ENCODE peak calls at places on chromosomes 11 and 22, in five cellular contexts. One of them, this sample, is unnamed.

GRCh38 chr11:134662629-134663360 is 250.8 kb upstream of the B3GAT1 start:
- DNase-seq in spleen: no peak
- DNase-seq in DND-41: peak
- DNase-seq in ACHN: no peak
- DNase-seq in activated T-cell treated with anti-CD3 and anti-CD28 coated beads, Interleukin-2, amount 50 U/mL, for 1 hour: no peak
- DNase-seq in this sample: no peak

GRCh38 chr11:2891901-2892214 is 6.3 kb upstream of the CDKN1C start:
- DNase-seq in spleen: no peak
- DNase-seq in DND-41: no peak
- DNase-seq in ACHN: no peak
- DNase-seq in activated T-cell treated with anti-CD3 and anti-CD28 coated beads, Interleukin-2, amount 50 U/mL, for 1 hour: no peak
- DNase-seq in this sample: no peak

GRCh38 chr11:28566643-28567042 is 458.5 kb downstream of the METTL15 start:
- DNase-seq in activated T-cell treated with anti-CD3 and anti-CD28 coated beads, Interleukin-2, amount 50 U/mL, for 1 hour: no peak
- DNase-seq in DND-41: no peak
- DNase-seq in ACHN: no peak
- DNase-seq in spleen: peak
- DNase-seq in this sample: no peak

GRCh38 chr11:126162286-126163030 is 49.0 kb downstream of the RPUSD4 start:
- DNase-seq in spleen: peak
- DNase-seq in ACHN: no peak
- DNase-seq in activated T-cell treated with anti-CD3 and anti-CD28 coated beads, Interleukin-2, amount 50 U/mL, for 1 hour: no peak
- DNase-seq in DND-41: no peak
- DNase-seq in this sample: no peak

GRCh38 chr11:104490182-104490581 is 326.2 kb upstream of the PDGFD start:
- DNase-seq in spleen: no peak
- DNase-seq in DND-41: peak
- DNase-seq in activated T-cell treated with anti-CD3 and anti-CD28 coated beads, Interleukin-2, amount 50 U/mL, for 1 hour: no peak
- DNase-seq in ACHN: peak
- DNase-seq in this sample: no peak

GRCh38 chr22:22548910-22549309 is 10.2 kb downstream of the PRAME start:
- DNase-seq in ACHN: no peak
- DNase-seq in spleen: no peak
- DNase-seq in DND-41: no peak
- DNase-seq in activated T-cell treated with anti-CD3 and anti-CD28 coated beads, Interleukin-2, amount 50 U/mL, for 1 hour: no peak
- DNase-seq in this sample: no peak

GRCh38 chr22:30968015-30968923 is at the start of gene MORC2:
- DNase-seq in ACHN: peak
- DNase-seq in spleen: no peak
- DNase-seq in activated T-cell treated with anti-CD3 and anti-CD28 coated beads, Interleukin-2, amount 50 U/mL, for 1 hour: no peak
- DNase-seq in DND-41: no peak
- DNase-seq in this sample: peak

GRCh38 chr22:38175206-38176118 is 6.2 kb downstream of the PLA2G6 start:
- DNase-seq in activated T-cell treated with anti-CD3 and anti-CD28 coated beads, Interleukin-2, amount 50 U/mL, for 1 hour: no peak
- DNase-seq in ACHN: no peak
- DNase-seq in spleen: no peak
- DNase-seq in DND-41: no peak
- DNase-seq in this sample: no peak

GRCh38 chr22:48695731-48696305 is 1131.9 kb downstream of the BRD1 start:
- DNase-seq in activated T-cell treated with anti-CD3 and anti-CD28 coated beads, Interleukin-2, amount 50 U/mL, for 1 hour: no peak
- DNase-seq in ACHN: no peak
- DNase-seq in DND-41: no peak
- DNase-seq in spleen: no peak
- DNase-seq in this sample: no peak

GRCh38 chr11:820655-821512 is 2.2 kb downstream of the PNPLA2 start:
- DNase-seq in ACHN: peak
- DNase-seq in DND-41: no peak
- DNase-seq in activated T-cell treated with anti-CD3 and anti-CD28 coated beads, Interleukin-2, amount 50 U/mL, for 1 hour: no peak
- DNase-seq in spleen: peak
- DNase-seq in this sample: no peak

GRCh38 chr11:101428918-101429317 is 154.9 kb downstream of the TRPC6 start:
- DNase-seq in spleen: no peak
- DNase-seq in DND-41: no peak
- DNase-seq in ACHN: peak
- DNase-seq in activated T-cell treated with anti-CD3 and anti-CD28 coated beads, Interleukin-2, amount 50 U/mL, for 1 hour: no peak
- DNase-seq in this sample: no peak

GRCh38 chr11:3169235-3169951 is 4.3 kb upstream of the OSBPL5 start:
- DNase-seq in spleen: peak
- DNase-seq in ACHN: no peak
- DNase-seq in DND-41: peak
- DNase-seq in activated T-cell treated with anti-CD3 and anti-CD28 coated beads, Interleukin-2, amount 50 U/mL, for 1 hour: no peak
- DNase-seq in this sample: peak

GRCh38 chr11:113167599-113167998 is 146.8 kb upstream of the TTC12 start:
- DNase-seq in ACHN: no peak
- DNase-seq in spleen: no peak
- DNase-seq in DND-41: no peak
- DNase-seq in activated T-cell treated with anti-CD3 and anti-CD28 coated beads, Interleukin-2, amount 50 U/mL, for 1 hour: no peak
- DNase-seq in this sample: no peak

GRCh38 chr22:35154937-35155387 is 89.0 kb downstream of the ISX start:
- DNase-seq in DND-41: peak
- DNase-seq in activated T-cell treated with anti-CD3 and anti-CD28 coated beads, Interleukin-2, amount 50 U/mL, for 1 hour: no peak
- DNase-seq in spleen: peak
- DNase-seq in ACHN: peak
- DNase-seq in this sample: no peak

GRCh38 chr11:121514401-121514981 is 61.7 kb upstream of the SORL1-AS1 start:
- DNase-seq in DND-41: no peak
- DNase-seq in ACHN: no peak
- DNase-seq in spleen: no peak
- DNase-seq in activated T-cell treated with anti-CD3 and anti-CD28 coated beads, Interleukin-2, amount 50 U/mL, for 1 hour: no peak
- DNase-seq in this sample: no peak

GRCh38 chr11:35761887-35762286 is 99.3 kb downstream of the TRIM44 start:
- DNase-seq in spleen: no peak
- DNase-seq in ACHN: no peak
- DNase-seq in DND-41: no peak
- DNase-seq in activated T-cell treated with anti-CD3 and anti-CD28 coated beads, Interleukin-2, amount 50 U/mL, for 1 hour: no peak
- DNase-seq in this sample: no peak

GRCh38 chr22:23534201-23534850 is 45.8 kb downstream of the IGLL1 start:
- DNase-seq in activated T-cell treated with anti-CD3 and anti-CD28 coated beads, Interleukin-2, amount 50 U/mL, for 1 hour: peak
- DNase-seq in spleen: peak
- DNase-seq in ACHN: no peak
- DNase-seq in DND-41: no peak
- DNase-seq in this sample: no peak

GRCh38 chr22:42635531-42635930 is 4.9 kb downstream of the ATP5MGL start:
- DNase-seq in activated T-cell treated with anti-CD3 and anti-CD28 coated beads, Interleukin-2, amount 50 U/mL, for 1 hour: no peak
- DNase-seq in spleen: no peak
- DNase-seq in DND-41: no peak
- DNase-seq in ACHN: peak
- DNase-seq in this sample: no peak

GRCh38 chr11:12001152-12001551 is 7.3 kb downstream of the DKK3 start:
- DNase-seq in ACHN: no peak
- DNase-seq in activated T-cell treated with anti-CD3 and anti-CD28 coated beads, Interleukin-2, amount 50 U/mL, for 1 hour: no peak
- DNase-seq in spleen: no peak
- DNase-seq in DND-41: no peak
- DNase-seq in this sample: no peak

GRCh38 chr11:130715085-130715932 is 201.0 kb downstream of the SNX19 start:
- DNase-seq in activated T-cell treated with anti-CD3 and anti-CD28 coated beads, Interleukin-2, amount 50 U/mL, for 1 hour: no peak
- DNase-seq in spleen: no peak
- DNase-seq in DND-41: no peak
- DNase-seq in ACHN: no peak
- DNase-seq in this sample: no peak

GRCh38 chr11:3010004-3010403 is 17.9 kb upstream of the NAP1L4 start:
- DNase-seq in DND-41: no peak
- DNase-seq in ACHN: no peak
- DNase-seq in spleen: no peak
- DNase-seq in activated T-cell treated with anti-CD3 and anti-CD28 coated beads, Interleukin-2, amount 50 U/mL, for 1 hour: no peak
- DNase-seq in this sample: no peak

GRCh38 chr11:61913699-61914395 is 3.5 kb downstream of the RAB3IL1 start:
- DNase-seq in DND-41: no peak
- DNase-seq in ACHN: no peak
- DNase-seq in spleen: peak
- DNase-seq in activated T-cell treated with anti-CD3 and anti-CD28 coated beads, Interleukin-2, amount 50 U/mL, for 1 hour: no peak
- DNase-seq in this sample: peak

GRCh38 chr11:36411202-36411640 is 98.9 kb downstream of the TRAF6 start:
- DNase-seq in DND-41: no peak
- DNase-seq in spleen: peak
- DNase-seq in activated T-cell treated with anti-CD3 and anti-CD28 coated beads, Interleukin-2, amount 50 U/mL, for 1 hour: no peak
- DNase-seq in ACHN: no peak
- DNase-seq in this sample: no peak

GRCh38 chr22:36193171-36193570 is 8.4 kb downstream of the APOL4 start:
- DNase-seq in ACHN: no peak
- DNase-seq in spleen: no peak
- DNase-seq in activated T-cell treated with anti-CD3 and anti-CD28 coated beads, Interleukin-2, amount 50 U/mL, for 1 hour: no peak
- DNase-seq in DND-41: no peak
- DNase-seq in this sample: no peak

GRCh38 chr11:30487200-30487898 is 98.8 kb downstream of the MPPED2 start:
- DNase-seq in DND-41: no peak
- DNase-seq in activated T-cell treated with anti-CD3 and anti-CD28 coated beads, Interleukin-2, amount 50 U/mL, for 1 hour: no peak
- DNase-seq in spleen: peak
- DNase-seq in ACHN: no peak
- DNase-seq in this sample: peak

GRCh38 chr11:111729441-111729840 is 36.7 kb downstream of the PPP2R1B start:
- DNase-seq in activated T-cell treated with anti-CD3 and anti-CD28 coated beads, Interleukin-2, amount 50 U/mL, for 1 hour: no peak
- DNase-seq in ACHN: no peak
- DNase-seq in DND-41: no peak
- DNase-seq in spleen: no peak
- DNase-seq in this sample: no peak

GRCh38 chr11:101497292-101497691 is 86.5 kb downstream of the TRPC6 start:
- DNase-seq in activated T-cell treated with anti-CD3 and anti-CD28 coated beads, Interleukin-2, amount 50 U/mL, for 1 hour: no peak
- DNase-seq in ACHN: no peak
- DNase-seq in spleen: no peak
- DNase-seq in DND-41: no peak
- DNase-seq in this sample: no peak

GRCh38 chr11:45667929-45668680 is 2.7 kb upstream of the CHST1 start:
- DNase-seq in ACHN: no peak
- DNase-seq in DND-41: no peak
- DNase-seq in activated T-cell treated with anti-CD3 and anti-CD28 coated beads, Interleukin-2, amount 50 U/mL, for 1 hour: no peak
- DNase-seq in spleen: no peak
- DNase-seq in this sample: no peak

GRCh38 chr11:70511345-70511744 is 113.0 kb downstream of the CTTN start:
- DNase-seq in DND-41: no peak
- DNase-seq in spleen: no peak
- DNase-seq in ACHN: no peak
- DNase-seq in activated T-cell treated with anti-CD3 and anti-CD28 coated beads, Interleukin-2, amount 50 U/mL, for 1 hour: no peak
- DNase-seq in this sample: no peak

GRCh38 chr11:117607449-117607848 is 189.6 kb downstream of the DSCAML1 start:
- DNase-seq in activated T-cell treated with anti-CD3 and anti-CD28 coated beads, Interleukin-2, amount 50 U/mL, for 1 hour: no peak
- DNase-seq in spleen: no peak
- DNase-seq in ACHN: no peak
- DNase-seq in DND-41: no peak
- DNase-seq in this sample: no peak

GRCh38 chr11:127013550-127013949 is 13.0 kb upstream of the KIRREL3 start:
- DNase-seq in DND-41: no peak
- DNase-seq in activated T-cell treated with anti-CD3 and anti-CD28 coated beads, Interleukin-2, amount 50 U/mL, for 1 hour: no peak
- DNase-seq in spleen: no peak
- DNase-seq in ACHN: no peak
- DNase-seq in this sample: no peak

GRCh38 chr11:118547132-118547531 is 16.1 kb downstream of the TMEM25 start:
- DNase-seq in DND-41: no peak
- DNase-seq in ACHN: no peak
- DNase-seq in spleen: no peak
- DNase-seq in activated T-cell treated with anti-CD3 and anti-CD28 coated beads, Interleukin-2, amount 50 U/mL, for 1 hour: no peak
- DNase-seq in this sample: peak

GRCh38 chr11:73139476-73140198 is 2.5 kb downstream of the FCHSD2 start:
- DNase-seq in DND-41: no peak
- DNase-seq in ACHN: peak
- DNase-seq in spleen: no peak
- DNase-seq in activated T-cell treated with anti-CD3 and anti-CD28 coated beads, Interleukin-2, amount 50 U/mL, for 1 hour: no peak
- DNase-seq in this sample: no peak